ENCODE peak calls at places on chromosomes 13 and 19, in six cellular contexts. C, W, X, H, L and N are unnamed samples.
A peak's percentile ranks its signal among the peaks of the same experiment; 100 is the strongest.

GRCh38 chr13:48504606-48505369 is 28.1 kb downstream of the RCBTB2 start:
- DNase-seq in C (no peak), W (peak; percentile 92), X (no peak), H (no peak), L (no peak), N (no peak)

GRCh38 chr19:46710687-46711086 is 6.2 kb downstream of the PRKD2 start:
- DNase-seq in C (no peak), W (peak; percentile 62), X (peak; percentile 80), H (no peak), L (no peak), N (no peak)

GRCh38 chr19:53517114-53517741 is 20.7 kb upstream of the ZNF331 start:
- DNase-seq in C (no peak), W (no peak), X (no peak), H (no peak), L (no peak), N (no peak)

GRCh38 chr19:51480590-51480989 is 2.3 kb downstream of the CEACAM18 start:
- DNase-seq in C (no peak), W (peak; percentile 14), X (no peak), H (no peak), L (no peak), N (no peak)

GRCh38 chr19:23925285-23925684 is 10.6 kb downstream of the ZNF726 start:
- DNase-seq in C (no peak), W (no peak), X (no peak), H (no peak), L (no peak), N (no peak)

GRCh38 chr13:75830842-75831241 is 194.7 kb downstream of the LMO7 start:
- DNase-seq in C (no peak), W (no peak), X (no peak), H (no peak), L (peak; percentile 78), N (peak; percentile 46)

GRCh38 chr13:20969182-20969581 is 66.6 kb upstream of the XPO4 start:
- DNase-seq in C (no peak), W (no peak), X (no peak), H (no peak), L (peak; percentile 68), N (peak; percentile 34)

GRCh38 chr13:44050450-44051063 is 170.9 kb downstream of the LACC1 start:
- DNase-seq in C (no peak), W (no peak), X (no peak), H (no peak), L (peak; percentile 52), N (peak; percentile 50)

GRCh38 chr13:25372275-25373081 is 704 bp downstream of the ATP8A2 start:
- DNase-seq in C (peak; percentile 48), W (no peak), X (no peak), H (no peak), L (no peak), N (no peak)

GRCh38 chr13:90217275-90217674 is 1130.2 kb upstream of the MIR17HG start:
- DNase-seq in C (no peak), W (no peak), X (no peak), H (no peak), L (no peak), N (no peak)

GRCh38 chr13:80558074-80558473 is 217.1 kb upstream of the SPRY2 start:
- DNase-seq in C (no peak), W (no peak), X (no peak), H (no peak), L (no peak), N (peak; percentile 15)

GRCh38 chr13:36344173-36344572 is 2.0 kb downstream of the SPART start:
- DNase-seq in C (no peak), W (peak; percentile 53), X (no peak), H (peak; percentile 41), L (peak; percentile 70), N (peak; percentile 89)

GRCh38 chr19:10450191-10450852 is 30.0 kb downstream of the PDE4A start:
- DNase-seq in C (no peak), W (no peak), X (no peak), H (no peak), L (no peak), N (no peak)

GRCh38 chr19:2721570-2722540 is 683 bp upstream of the DIRAS1 start:
- DNase-seq in C (no peak), W (no peak), X (no peak), H (no peak), L (no peak), N (no peak)

GRCh38 chr13:74206061-74206561 is 71.9 kb upstream of the KLF12 start:
- DNase-seq in C (no peak), W (peak; percentile 40), X (no peak), H (peak; percentile 31), L (peak; percentile 92), N (peak; percentile 64)

GRCh38 chr13:30363725-30364124 is 56.4 kb upstream of the KATNAL1 start:
- DNase-seq in C (no peak), W (no peak), X (no peak), H (no peak), L (no peak), N (no peak)

GRCh38 chr13:30362869-30363268 is 55.5 kb upstream of the KATNAL1 start:
- DNase-seq in C (no peak), W (no peak), X (no peak), H (no peak), L (no peak), N (no peak)

GRCh38 chr13:30364133-30364532 is 56.8 kb upstream of the KATNAL1 start:
- DNase-seq in C (no peak), W (peak; percentile 50), X (no peak), H (no peak), L (peak; percentile 60), N (peak; percentile 61)

GRCh38 chr13:30366083-30366482 is 56.2 kb upstream of the UBE2L5 start:
- DNase-seq in C (no peak), W (no peak), X (no peak), H (no peak), L (no peak), N (no peak)

GRCh38 chr13:30364876-30365275 is 57.4 kb upstream of the UBE2L5 start:
- DNase-seq in C (no peak), W (peak; percentile 53), X (no peak), H (no peak), L (peak; percentile 48), N (peak; percentile 47)
- H4K8ac ChIP-seq in C (no peak overlapping the region), W (no peak overlapping the region), X (no peak overlapping the region), H (no peak overlapping the region), L (peak overlapping the region; percentile 93), N (no peak overlapping the region)

GRCh38 chr19:5129691-5130090 is 160.8 kb downstream of the KDM4B start:
- DNase-seq in C (no peak), W (no peak), X (no peak), H (no peak), L (no peak), N (no peak)
- H3K4me3 ChIP-seq in C (no peak overlapping the region), W (no peak overlapping the region), X (no peak overlapping the region), H (no peak overlapping the region), L (no peak overlapping the region), N (no peak overlapping the region)

GRCh38 chr19:56508282-56508778 is 675 bp downstream of the ZNF471 start:
- DNase-seq in C (no peak), W (no peak), X (no peak), H (no peak), L (no peak), N (no peak)
- H4K8ac ChIP-seq in C (peak overlapping the region; percentile 70), W (no peak overlapping the region), X (peak overlapping the region; percentile 81), H (peak overlapping the region; percentile 4), L (peak overlapping the region; percentile 97), N (peak overlapping the region; percentile 33)

DNA sequence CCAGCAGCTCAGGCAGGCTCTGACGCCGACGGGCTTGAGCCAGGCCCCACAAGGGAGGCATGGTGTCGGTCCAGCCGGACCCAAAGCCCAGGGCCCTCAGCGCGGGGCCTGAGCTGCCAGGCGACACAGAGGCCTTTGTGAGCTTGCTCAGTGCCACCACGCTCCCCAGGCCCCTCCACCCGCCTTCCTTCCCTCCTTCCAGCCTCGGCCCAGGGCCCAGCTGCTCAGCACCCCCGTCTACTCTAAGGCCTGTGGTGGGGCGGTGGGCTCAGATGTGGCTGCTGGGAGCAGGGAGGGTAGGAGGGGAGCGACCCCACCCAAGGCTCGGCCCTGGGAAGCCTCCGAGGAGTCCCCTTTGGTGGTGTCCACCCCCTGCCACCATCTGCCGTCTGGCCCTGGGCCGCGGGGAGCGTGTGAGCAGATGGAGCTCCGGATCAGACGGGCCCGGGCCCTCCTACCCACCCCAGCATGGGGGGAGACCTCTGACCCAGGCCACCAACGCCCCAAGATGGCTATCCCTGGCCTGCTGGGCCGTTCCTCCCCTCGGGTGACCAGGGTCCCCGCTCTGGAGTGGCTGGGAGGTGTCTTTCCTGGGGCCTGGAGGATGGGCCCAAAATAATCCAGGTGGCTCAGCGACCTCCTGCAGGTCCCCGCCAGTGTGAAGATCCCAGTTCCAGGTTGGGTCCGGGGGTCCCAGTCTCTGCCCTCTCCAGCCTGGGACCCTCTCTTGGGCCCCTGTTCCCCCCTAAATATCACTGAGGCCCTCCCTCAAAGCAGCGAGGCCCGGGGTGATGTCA is 7.8 kb downstream of the ZBTB7A start:
- DNase-seq in C (no peak), W (no peak), X (no peak), H (no peak), L (no peak), N (no peak)
- H3K4me3 ChIP-seq in C (no peak overlapping the region), W (no peak overlapping the region), X (no peak overlapping the region), H (no peak overlapping the region), L (no peak overlapping the region), N (peak overlapping the region; percentile 51)

DNA sequence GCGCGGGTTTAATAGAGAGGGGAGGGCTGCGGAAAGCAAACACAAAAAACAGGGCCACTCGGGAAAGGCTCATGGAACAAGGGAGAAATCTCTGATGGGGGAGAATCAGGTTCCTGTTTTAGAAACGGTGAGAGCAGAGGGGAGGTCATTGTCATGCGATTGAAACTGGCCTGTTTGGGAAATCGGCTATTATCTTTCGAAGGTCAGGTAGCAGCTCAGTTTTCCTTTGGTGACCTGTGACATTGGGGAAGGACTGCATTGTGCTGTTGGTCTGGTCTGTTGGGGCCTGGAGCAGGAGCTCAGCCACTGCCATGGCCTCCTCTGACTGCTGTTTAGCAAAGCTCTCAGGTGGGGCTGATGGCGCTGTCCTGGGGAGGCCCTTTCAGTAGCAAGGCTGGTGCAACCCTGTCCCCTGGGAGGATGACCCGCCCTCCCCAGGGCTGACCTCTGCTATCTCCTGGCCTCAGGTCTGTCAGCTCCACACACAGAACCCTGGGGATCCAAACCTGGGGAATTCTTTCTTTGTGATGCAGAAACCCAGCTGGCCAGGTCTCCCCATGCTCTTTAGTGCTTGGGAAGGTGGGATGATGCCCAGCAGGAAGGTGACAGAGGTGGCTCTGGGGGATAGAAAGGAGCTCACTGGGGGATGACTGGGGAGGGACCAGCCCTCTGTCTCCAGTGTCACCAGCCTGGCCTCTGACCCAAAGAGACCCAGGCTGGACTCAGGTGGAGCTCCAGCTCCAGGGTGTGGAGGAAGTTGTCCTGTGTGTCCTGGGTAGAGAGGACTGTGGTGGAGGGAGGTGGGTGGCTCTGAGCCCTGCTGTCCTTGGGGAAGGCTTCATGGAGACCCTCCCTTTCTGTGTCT is 21.2 kb upstream of the CD177 start:
- DNase-seq in C (no peak), W (no peak), X (no peak), H (no peak), L (no peak), N (no peak)
- H4K8ac ChIP-seq in C (no peak overlapping the region), W (no peak overlapping the region), X (no peak overlapping the region), H (no peak overlapping the region), L (no peak overlapping the region), N (no peak overlapping the region)

GRCh38 chr13:113550453-113550852 is 34.1 kb upstream of the TFDP1 start:
- DNase-seq in C (no peak), W (no peak), X (no peak), H (no peak), L (no peak), N (no peak)
- H3K4me3 ChIP-seq in C (no peak overlapping the region), W (no peak overlapping the region), X (no peak overlapping the region), H (no peak overlapping the region), L (no peak overlapping the region), N (no peak overlapping the region)